ENCODE peak calls at places on chromosomes 13 and 19, in four cellular contexts. G, N, L and V are unnamed samples.

GRCh38 chr19:28504139-28504538 is 708.8 kb downstream of the UQCRFS1 start:
- DNase-seq in G (no peak), N (no peak), L (no peak), V (no peak)

GRCh38 chr13:60583196-60583908 is 186.3 kb downstream of the TDRD3 start:
- DNase-seq in G (no peak), N (no peak), L (peak), V (no peak)

GRCh38 chr19:13849991-13850909 is 26.7 kb upstream of the NANOS3 start:
- DNase-seq in G (peak), N (no peak), L (no peak), V (no peak)

GRCh38 chr13:106473174-106473573 is 62.3 kb downstream of the EFNB2 start:
- DNase-seq in G (no peak), N (no peak), L (no peak), V (no peak)

GRCh38 chr13:51361111-51361510 is 21.6 kb downstream of the SERPINE3 start:
- DNase-seq in G (no peak), N (no peak), L (no peak), V (no peak)

GRCh38 chr13:27928805-27929753 is 9.3 kb downstream of the PDX1 start:
- DNase-seq in G (no peak), N (no peak), L (no peak), V (no peak)

GRCh38 chr19:55451522-55452380 is 8.7 kb upstream of the SHISA7 start:
- DNase-seq in G (no peak), N (no peak), L (no peak), V (no peak)

GRCh38 chr19:49425922-49426592 is 869 bp downstream of the GFY start:
- DNase-seq in G (peak), N (no peak), L (no peak), V (no peak)

GRCh38 chr13:108895220-108895704 is 265.9 kb downstream of the MYO16 start:
- DNase-seq in G (no peak), N (peak), L (peak), V (no peak)

GRCh38 chr13:30971575-30971974 is 39.1 kb downstream of the TEX26 start:
- DNase-seq in G (no peak), N (no peak), L (no peak), V (no peak)

GRCh38 chr19:30163663-30164062 is 208.5 kb upstream of the ZNF536 start:
- DNase-seq in G (no peak), N (no peak), L (no peak), V (no peak)

GRCh38 chr19:19537321-19538048 is 580 bp upstream of the CILP2 start:
- DNase-seq in G (no peak), N (no peak), L (no peak), V (no peak)

GRCh38 chr13:24361852-24362366 is 52.5 kb downstream of the C1QTNF9 start:
- DNase-seq in G (no peak), N (no peak), L (no peak), V (no peak)

GRCh38 chr19:2199215-2199614 is 35.5 kb downstream of the DOT1L start:
- DNase-seq in G (no peak), N (no peak), L (no peak), V (no peak)